ENCODE peak calls at places on chromosomes 5 and 9, in seven cellular contexts. J is CD8-positive, alpha-beta T cell; I is activated naive CD4-positive, alpha-beta T cell treated with anti-CD3 and anti-CD28 coated beads, Interleukin-2, amount 50 U/mL, for 16 hours; T is activated CD4-positive, CD25-positive, alpha-beta regulatory T cell; W is Calu3; E is psoas muscle; F is GM04504. O is an unnamed sample.

GRCh38 chr5:149724130-149724850 is 5.8 kb upstream of the PPARGC1B start:
- DNase-seq in J (no peak), I (no peak), T (no peak), W (no peak), E (no peak), F (no peak), O (no peak)

GRCh38 chr5:164597293-164597900 is 1092.0 kb downstream of the MAT2B start:
- DNase-seq in J (no peak), I (no peak), T (no peak), W (peak), E (no peak), F (no peak), O (no peak)

GRCh38 chr5:66646570-66646969 is 50.4 kb downstream of the MAST4 start:
- DNase-seq in J (no peak), I (no peak), T (no peak), W (no peak), E (no peak), F (no peak), O (no peak)

GRCh38 chr9:98811051-98811650 is 3.7 kb downstream of the GALNT12 start:
- DNase-seq in J (no peak), I (no peak), T (no peak), W (no peak), E (no peak), F (peak), O (peak)

GRCh38 chr5:126535856-126536545 is 59.0 kb downstream of the ALDH7A1 start:
- DNase-seq in J (no peak), I (no peak), T (no peak), W (no peak), E (no peak), F (no peak), O (no peak)

GRCh38 chr5:173872887-173873286 is 15.3 kb upstream of the CPEB4 start:
- DNase-seq in J (no peak), I (no peak), T (no peak), W (no peak), E (no peak), F (no peak), O (no peak)

GRCh38 chr5:169100735-169101075 is 200.2 kb downstream of the SLIT3 start:
- DNase-seq in J (no peak), I (no peak), T (no peak), W (no peak), E (no peak), F (peak), O (no peak)

GRCh38 chr5:72378636-72379289 is 58.6 kb downstream of the PTCD2 start:
- DNase-seq in J (no peak), I (no peak), T (no peak), W (peak), E (peak), F (peak), O (peak)

GRCh38 chr5:10111575-10111974 is 138.1 kb downstream of the ATPSCKMT start:
- DNase-seq in J (no peak), I (no peak), T (no peak), W (no peak), E (no peak), F (peak), O (no peak)

GRCh38 chr5:145660897-145661650 is 174.1 kb downstream of the PRELID2 start:
- DNase-seq in J (no peak), I (no peak), T (no peak), W (no peak), E (no peak), F (peak), O (peak)

GRCh38 chr5:38607930-38608545 is 51.6 kb upstream of the LIFR start:
- DNase-seq in J (no peak), I (no peak), T (no peak), W (no peak), E (no peak), F (no peak), O (no peak)

GRCh38 chr9:935348-935965 is 41.0 kb upstream of the DMRT3 start:
- DNase-seq in J (no peak), I (no peak), T (no peak), W (no peak), E (no peak), F (peak), O (no peak)

GRCh38 chr5:9624196-9624947 is 5.8 kb downstream of the TAS2R1 start:
- DNase-seq in J (no peak), I (no peak), T (no peak), W (no peak), E (no peak), F (no peak), O (no peak)

GRCh38 chr9:104279535-104280215 is 185.6 kb downstream of the SMC2 start:
- DNase-seq in J (no peak), I (no peak), T (no peak), W (no peak), E (no peak), F (no peak), O (peak)

GRCh38 chr5:132022737-132023136 is 11.3 kb upstream of the ACSL6 start:
- DNase-seq in J (no peak), I (peak), T (no peak), W (no peak), E (no peak), F (no peak), O (no peak)

GRCh38 chr9:136936645-136937170 is 7.8 kb downstream of the FBXW5 start:
- DNase-seq in J (no peak), I (no peak), T (no peak), W (no peak), E (no peak), F (no peak), O (no peak)

GRCh38 chr9:137293094-137293481 is 9.0 kb downstream of the NRARP start:
- DNase-seq in J (no peak), I (no peak), T (no peak), W (no peak), E (no peak), F (no peak), O (no peak)

GRCh38 chr9:7089391-7089790 is 331.6 kb downstream of the KDM4C start:
- DNase-seq in J (no peak), I (no peak), T (no peak), W (no peak), E (no peak), F (no peak), O (no peak)

GRCh38 chr9:120937596-120937995 is 11.0 kb upstream of the TRAF1 start:
- DNase-seq in J (no peak), I (no peak), T (no peak), W (no peak), E (no peak), F (no peak), O (no peak)

GRCh38 chr5:32531885-32532520 is 53.4 kb upstream of the SUB1 start:
- DNase-seq in J (no peak), I (peak), T (no peak), W (peak), E (no peak), F (no peak), O (no peak)

GRCh38 chr9:115921301-115921700 is 232.3 kb upstream of the PAPPA start:
- DNase-seq in J (no peak), I (no peak), T (no peak), W (no peak), E (no peak), F (peak), O (no peak)

GRCh38 chr5:127596501-127596900 is 52.4 kb upstream of the CTXN3 start:
- DNase-seq in J (no peak), I (no peak), T (no peak), W (no peak), E (no peak), F (no peak), O (no peak)

GRCh38 chr5:1094670-1095190 is 17.1 kb downstream of the SLC12A7 start:
- DNase-seq in J (no peak), I (no peak), T (no peak), W (no peak), E (no peak), F (no peak), O (no peak)

GRCh38 chr5:168370826-168371225 is 79.4 kb downstream of the WWC1 start:
- DNase-seq in J (no peak), I (no peak), T (no peak), W (no peak), E (no peak), F (no peak), O (no peak)